ENCODE peak calls at places on chromosomes 5 and 9, in five cellular contexts. One of them, this sample, is unnamed.

GRCh38 chr9:127035423-127035822 is 87.0 kb downstream of the ANGPTL2 start:
- DNase-seq in activated B cell treated with CpG ODN at 0.5 μM for 24 hours: no peak
- DNase-seq in fibroblast of pulmonary artery: peak; percentile 95
- DNase-seq in mucosa of descending colon: no peak
- DNase-seq in A549: no peak
- DNase-seq in this sample: no peak

GRCh38 chr5:83029912-83030311 is 47.3 kb downstream of the TMEM167A start:
- DNase-seq in activated B cell treated with CpG ODN at 0.5 μM for 24 hours: no peak
- DNase-seq in fibroblast of pulmonary artery: peak; percentile 28
- DNase-seq in mucosa of descending colon: no peak
- DNase-seq in A549: peak; percentile 29
- DNase-seq in this sample: no peak

GRCh38 chr5:14775857-14776256 is 95.7 kb downstream of the ANKH start:
- DNase-seq in activated B cell treated with CpG ODN at 0.5 μM for 24 hours: no peak
- DNase-seq in fibroblast of pulmonary artery: peak; percentile 34
- DNase-seq in mucosa of descending colon: peak; percentile 67
- DNase-seq in A549: peak; percentile 56
- DNase-seq in this sample: no peak

GRCh38 chr9:32681751-32682150 is 46.3 kb upstream of the TAF1L start:
- DNase-seq in activated B cell treated with CpG ODN at 0.5 μM for 24 hours: no peak
- DNase-seq in fibroblast of pulmonary artery: no peak
- DNase-seq in mucosa of descending colon: no peak
- DNase-seq in A549: no peak
- DNase-seq in this sample: no peak

GRCh38 chr5:14743601-14744295 is 79.2 kb downstream of the OTULIN start:
- DNase-seq in activated B cell treated with CpG ODN at 0.5 μM for 24 hours: no peak
- DNase-seq in fibroblast of pulmonary artery: peak; percentile 28
- DNase-seq in mucosa of descending colon: no peak
- DNase-seq in A549: no peak
- DNase-seq in this sample: no peak

GRCh38 chr5:95621839-95622629 is 2.1 kb downstream of the GPR150 start:
- DNase-seq in activated B cell treated with CpG ODN at 0.5 μM for 24 hours: no peak
- DNase-seq in fibroblast of pulmonary artery: no peak
- DNase-seq in mucosa of descending colon: no peak
- DNase-seq in A549: no peak
- DNase-seq in this sample: no peak

GRCh38 chr9:125106285-125106893 is 36.9 kb downstream of the SCAI start:
- DNase-seq in activated B cell treated with CpG ODN at 0.5 μM for 24 hours: no peak
- DNase-seq in fibroblast of pulmonary artery: peak; percentile 54
- DNase-seq in mucosa of descending colon: no peak
- DNase-seq in A549: no peak
- DNase-seq in this sample: no peak

GRCh38 chr5:111134080-111134479 is 41.9 kb downstream of the WDR36 start:
- DNase-seq in activated B cell treated with CpG ODN at 0.5 μM for 24 hours: no peak
- DNase-seq in fibroblast of pulmonary artery: peak; percentile 74
- DNase-seq in mucosa of descending colon: no peak
- DNase-seq in A549: no peak
- DNase-seq in this sample: no peak

DNA sequence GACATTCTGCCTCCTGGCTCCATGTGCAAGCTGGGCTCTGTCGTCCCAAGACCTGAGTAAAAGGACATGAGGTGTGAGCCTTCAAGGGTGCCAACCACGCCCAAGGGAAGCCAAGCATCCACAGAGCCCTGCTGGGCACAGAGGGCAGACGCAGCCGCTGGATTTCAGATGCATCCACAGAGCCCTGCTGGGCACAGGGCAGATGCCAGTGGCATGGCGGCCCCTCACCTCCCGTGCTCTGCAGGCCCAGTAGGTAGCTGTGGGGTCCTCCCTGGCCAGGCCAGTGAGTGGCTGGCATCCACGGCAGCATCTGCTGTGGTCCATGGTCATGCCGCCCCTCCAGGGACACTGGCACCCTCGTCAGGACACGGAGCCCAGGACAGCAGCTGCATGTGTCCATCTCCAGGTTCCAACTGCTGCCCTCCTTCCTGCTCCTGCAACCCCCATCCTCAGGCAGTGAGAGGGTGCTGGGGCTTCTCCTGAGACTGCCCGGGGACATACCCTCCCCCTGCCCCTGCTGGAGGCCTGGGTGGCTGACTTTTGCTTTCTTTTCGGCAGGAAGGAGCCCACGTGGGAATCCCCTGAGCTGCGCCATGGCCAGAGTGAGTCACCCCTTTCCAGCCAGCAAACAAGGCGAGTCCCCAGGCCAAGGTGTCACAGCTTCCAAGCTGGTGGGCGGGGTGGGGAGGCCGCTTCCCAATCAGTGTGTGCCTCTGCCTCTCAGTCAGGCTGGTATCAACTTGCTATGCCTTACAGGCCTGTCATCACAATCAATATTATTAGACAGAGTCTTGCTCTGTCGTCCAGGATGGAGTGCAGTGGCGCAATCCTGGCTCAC is 4.0 kb upstream of the TRAF2 start:
- DNase-seq in activated B cell treated with CpG ODN at 0.5 μM for 24 hours: peak; percentile 70
- DNase-seq in fibroblast of pulmonary artery: peak; percentile 73
- DNase-seq in mucosa of descending colon: peak; percentile 88
- DNase-seq in A549: peak; percentile 93
- DNase-seq in this sample: peak; percentile 86
- TF ChIP-seq CTCF in activated B cell treated with CpG ODN at 0.5 μM for 24 hours: no peak
- TF ChIP-seq CTCF in fibroblast of pulmonary artery: no peak
- TF ChIP-seq CTCF in mucosa of descending colon: no peak
- TF ChIP-seq CTCF in A549: no peak
- TF ChIP-seq CTCF in this sample: no peak

DNA sequence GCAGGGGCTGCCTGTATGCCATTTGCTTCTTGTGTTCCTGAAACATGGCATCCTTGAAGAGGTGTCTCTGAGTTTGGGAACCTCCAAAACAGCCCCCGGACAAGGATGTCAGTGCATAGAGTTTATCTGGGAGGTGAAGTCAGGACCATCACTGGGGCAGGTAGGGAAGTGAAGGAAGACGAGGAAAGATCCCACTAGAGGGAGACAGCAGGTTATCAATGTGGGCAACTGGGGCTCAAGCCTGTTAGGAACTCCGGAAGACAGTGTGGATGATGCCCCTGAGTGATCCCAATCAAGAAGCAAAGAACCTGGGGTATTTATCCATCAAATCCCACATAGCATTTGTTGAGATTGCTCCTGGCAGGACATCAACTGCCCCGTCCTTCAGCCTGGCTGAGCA is 233.1 kb downstream of the AGTPBP1 start:
- DNase-seq in activated B cell treated with CpG ODN at 0.5 μM for 24 hours: no peak
- DNase-seq in fibroblast of pulmonary artery: peak; percentile 17
- DNase-seq in mucosa of descending colon: no peak
- DNase-seq in A549: peak; percentile 29
- DNase-seq in this sample: no peak
- TF ChIP-seq CTCF in activated B cell treated with CpG ODN at 0.5 μM for 24 hours: no peak
- TF ChIP-seq CTCF in fibroblast of pulmonary artery: peak; percentile 29
- TF ChIP-seq CTCF in mucosa of descending colon: no peak
- TF ChIP-seq CTCF in A549: no peak
- TF ChIP-seq CTCF in this sample: no peak

DNA sequence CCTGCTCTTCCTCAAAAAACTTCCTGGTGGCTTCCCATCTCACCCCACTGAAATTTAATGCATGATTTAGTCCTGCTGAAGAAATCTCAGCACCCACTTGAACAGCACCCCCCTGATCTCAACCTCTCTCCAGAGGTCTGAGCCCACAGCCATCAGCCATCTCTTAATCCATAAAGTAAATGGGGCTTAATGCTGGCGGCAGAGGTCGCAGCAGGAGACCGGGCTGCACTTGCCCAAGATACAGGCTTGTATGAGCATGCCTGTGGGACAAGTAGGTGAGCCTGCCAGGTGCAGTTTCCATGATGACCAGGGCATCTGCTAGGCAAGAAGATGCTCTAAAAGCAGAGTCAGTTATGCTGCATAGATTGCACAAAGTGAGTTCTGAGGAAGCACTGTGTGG is 52.4 kb upstream of the CTXN3 start:
- DNase-seq in activated B cell treated with CpG ODN at 0.5 μM for 24 hours: no peak
- DNase-seq in fibroblast of pulmonary artery: no peak
- DNase-seq in mucosa of descending colon: no peak
- DNase-seq in A549: no peak
- DNase-seq in this sample: no peak
- TF ChIP-seq CTCF in activated B cell treated with CpG ODN at 0.5 μM for 24 hours: no peak
- TF ChIP-seq CTCF in fibroblast of pulmonary artery: no peak
- TF ChIP-seq CTCF in mucosa of descending colon: no peak
- TF ChIP-seq CTCF in A549: no peak
- TF ChIP-seq CTCF in this sample: no peak

DNA sequence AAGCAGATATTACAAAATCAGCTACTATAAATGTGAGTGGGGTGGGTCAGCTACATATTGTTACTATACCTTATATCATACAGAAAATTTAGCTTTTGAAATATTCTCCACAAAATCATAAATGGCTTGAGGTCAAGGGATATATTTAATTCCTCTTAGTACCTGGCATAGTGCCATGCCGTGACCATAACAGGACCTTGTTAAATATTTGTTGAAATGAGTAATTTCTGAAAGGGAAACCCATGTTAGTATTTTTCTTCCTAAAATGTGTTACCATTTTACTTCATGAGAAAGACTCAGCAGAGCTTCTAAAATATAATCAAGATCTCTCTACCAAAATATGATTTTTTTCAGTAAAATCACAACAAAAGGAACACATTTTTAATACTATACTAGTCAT is 14.8 kb downstream of the ATP10B start:
- DNase-seq in activated B cell treated with CpG ODN at 0.5 μM for 24 hours: no peak
- DNase-seq in fibroblast of pulmonary artery: no peak
- DNase-seq in mucosa of descending colon: no peak
- DNase-seq in A549: no peak
- DNase-seq in this sample: no peak
- TF ChIP-seq CTCF in activated B cell treated with CpG ODN at 0.5 μM for 24 hours: no peak
- TF ChIP-seq CTCF in fibroblast of pulmonary artery: no peak
- TF ChIP-seq CTCF in mucosa of descending colon: no peak
- TF ChIP-seq CTCF in A549: no peak
- TF ChIP-seq CTCF in this sample: no peak

DNA sequence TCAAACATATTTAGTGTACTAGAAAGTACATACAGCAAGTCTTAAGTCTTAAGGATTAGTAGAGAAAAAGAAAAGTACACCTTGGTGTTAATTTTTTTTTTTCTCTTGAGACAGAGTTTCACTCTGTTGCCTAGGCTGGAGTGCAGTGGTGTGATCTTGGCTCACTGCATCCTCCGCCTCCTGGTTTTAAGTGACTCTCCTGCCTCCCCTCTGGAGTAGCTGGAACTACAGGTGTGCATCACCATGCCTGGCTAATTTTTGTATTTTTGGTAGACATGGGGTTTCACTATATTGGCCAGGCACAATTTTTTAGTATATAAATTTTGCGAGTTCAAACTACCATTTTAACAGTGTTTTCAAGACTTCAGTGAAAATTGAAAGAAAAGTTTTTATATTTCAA is 1941.1 kb upstream of the CDH6 start:
- DNase-seq in activated B cell treated with CpG ODN at 0.5 μM for 24 hours: no peak
- DNase-seq in fibroblast of pulmonary artery: no peak
- DNase-seq in mucosa of descending colon: no peak
- DNase-seq in A549: no peak
- DNase-seq in this sample: no peak
- TF ChIP-seq CTCF in activated B cell treated with CpG ODN at 0.5 μM for 24 hours: no peak
- TF ChIP-seq CTCF in fibroblast of pulmonary artery: no peak
- TF ChIP-seq CTCF in mucosa of descending colon: no peak
- TF ChIP-seq CTCF in A549: no peak
- TF ChIP-seq CTCF in this sample: no peak

DNA sequence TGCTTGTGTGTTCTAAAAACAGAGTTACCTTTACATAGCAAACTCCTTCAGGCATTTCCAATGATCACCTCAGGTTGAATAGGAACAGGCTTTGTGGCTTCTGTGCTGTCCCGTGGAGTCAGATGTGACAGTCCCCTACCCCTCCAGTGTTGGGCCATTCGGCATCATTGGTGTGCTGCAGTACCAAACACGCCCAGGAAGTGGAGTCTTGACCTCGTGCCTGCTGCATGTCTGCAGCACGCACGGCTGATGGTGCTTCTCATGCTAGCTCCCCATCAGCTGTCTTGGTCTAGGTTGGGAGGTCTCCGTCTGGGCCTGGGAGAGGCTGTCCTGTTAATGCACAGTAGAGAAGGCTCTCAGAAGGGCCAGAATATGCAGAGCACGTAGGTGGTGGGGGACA is 42.5 kb upstream of the PHF2 start:
- DNase-seq in activated B cell treated with CpG ODN at 0.5 μM for 24 hours: no peak
- DNase-seq in fibroblast of pulmonary artery: no peak
- DNase-seq in mucosa of descending colon: no peak
- DNase-seq in A549: no peak
- DNase-seq in this sample: no peak
- TF ChIP-seq CTCF in activated B cell treated with CpG ODN at 0.5 μM for 24 hours: no peak
- TF ChIP-seq CTCF in fibroblast of pulmonary artery: no peak
- TF ChIP-seq CTCF in mucosa of descending colon: no peak
- TF ChIP-seq CTCF in A549: no peak
- TF ChIP-seq CTCF in this sample: no peak

DNA sequence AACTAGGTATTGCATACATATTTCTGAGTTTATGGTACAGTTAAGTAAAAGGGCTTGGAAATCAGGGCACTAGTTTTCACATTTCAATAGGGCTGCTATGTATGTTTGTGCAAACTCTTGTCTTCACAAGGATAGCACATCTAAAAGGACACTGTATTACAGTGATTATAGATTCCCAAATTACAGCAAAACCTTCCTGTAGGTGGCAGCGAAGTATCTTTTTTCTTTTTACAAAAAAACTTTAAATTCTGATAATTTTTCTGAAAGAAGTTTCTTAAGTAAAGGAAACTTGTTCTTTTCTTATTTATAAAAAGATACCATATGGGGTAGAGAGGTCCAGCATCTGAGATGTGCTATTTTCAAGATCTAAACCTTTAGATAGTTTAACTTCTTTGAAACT is 337.8 kb downstream of the PTPRD start:
- DNase-seq in activated B cell treated with CpG ODN at 0.5 μM for 24 hours: no peak
- DNase-seq in fibroblast of pulmonary artery: no peak
- DNase-seq in mucosa of descending colon: no peak
- DNase-seq in A549: no peak
- DNase-seq in this sample: no peak
- TF ChIP-seq CTCF in activated B cell treated with CpG ODN at 0.5 μM for 24 hours: no peak
- TF ChIP-seq CTCF in fibroblast of pulmonary artery: peak; percentile 1
- TF ChIP-seq CTCF in mucosa of descending colon: no peak
- TF ChIP-seq CTCF in A549: no peak
- TF ChIP-seq CTCF in this sample: no peak

GRCh38 chr9:134664446-134664845 is 22.8 kb downstream of the COL5A1 start:
- DNase-seq in activated B cell treated with CpG ODN at 0.5 μM for 24 hours: no peak
- DNase-seq in fibroblast of pulmonary artery: no peak
- DNase-seq in mucosa of descending colon: no peak
- DNase-seq in A549: no peak
- DNase-seq in this sample: no peak

GRCh38 chr9:134663084-134663483 is 21.5 kb downstream of the COL5A1 start:
- DNase-seq in activated B cell treated with CpG ODN at 0.5 μM for 24 hours: no peak
- DNase-seq in fibroblast of pulmonary artery: no peak
- DNase-seq in mucosa of descending colon: peak; percentile 17
- DNase-seq in A549: no peak
- DNase-seq in this sample: no peak

GRCh38 chr9:134661791-134662142 is 20.2 kb downstream of the COL5A1 start:
- DNase-seq in activated B cell treated with CpG ODN at 0.5 μM for 24 hours: no peak
- DNase-seq in fibroblast of pulmonary artery: peak; percentile 79
- DNase-seq in mucosa of descending colon: peak; percentile 42
- DNase-seq in A549: no peak
- DNase-seq in this sample: no peak

GRCh38 chr9:134662143-134662876 is 20.7 kb downstream of the COL5A1 start:
- DNase-seq in activated B cell treated with CpG ODN at 0.5 μM for 24 hours: no peak
- DNase-seq in fibroblast of pulmonary artery: peak; percentile 91
- DNase-seq in mucosa of descending colon: peak; percentile 57
- DNase-seq in A549: no peak
- DNase-seq in this sample: no peak

GRCh38 chr9:134663753-134664415 is 22.3 kb downstream of the COL5A1 start:
- DNase-seq in activated B cell treated with CpG ODN at 0.5 μM for 24 hours: no peak
- DNase-seq in fibroblast of pulmonary artery: no peak
- DNase-seq in mucosa of descending colon: peak; percentile 22
- DNase-seq in A549: no peak
- DNase-seq in this sample: no peak
- TF ChIP-seq CTCF in activated B cell treated with CpG ODN at 0.5 μM for 24 hours: no peak
- TF ChIP-seq CTCF in fibroblast of pulmonary artery: peak; percentile 27
- TF ChIP-seq CTCF in mucosa of descending colon: no peak
- TF ChIP-seq CTCF in A549: peak; percentile 13
- TF ChIP-seq CTCF in this sample: no peak

GRCh38 chr5:73901455-73901854 is 275.5 kb downstream of the ARHGEF28 start:
- DNase-seq in activated B cell treated with CpG ODN at 0.5 μM for 24 hours: no peak
- DNase-seq in fibroblast of pulmonary artery: no peak
- DNase-seq in mucosa of descending colon: no peak
- DNase-seq in A549: peak; percentile 21
- DNase-seq in this sample: no peak
- TF ChIP-seq CTCF in activated B cell treated with CpG ODN at 0.5 μM for 24 hours: no peak
- TF ChIP-seq CTCF in fibroblast of pulmonary artery: no peak
- TF ChIP-seq CTCF in mucosa of descending colon: no peak
- TF ChIP-seq CTCF in A549: peak; percentile 33
- TF ChIP-seq CTCF in this sample: no peak

This sample was measured in natural killer cell.